ENCODE peak calls at places on chromosomes 5 and 9, in seven cellular contexts. C is AG04449, D is prostate gland, U is fibroblast of pulmonary artery, W is H7, P is AG09309, E is neural progenitor cell. L is an unnamed sample.

GRCh38 chr9:124465736-124466135 is 15.5 kb downstream of the ADGRD2 start:
- DNase-seq in C (no peak), D (no peak), U (no peak), W (peak; percentile 46), P (no peak), E (no peak), L (no peak)

GRCh38 chr9:130857864-130858730 is 23.0 kb downstream of the ABL1 start:
- DNase-seq in C (peak; percentile 96), D (no peak), U (peak; percentile 91), W (no peak), P (peak; percentile 67), E (no peak), L (peak; percentile 89)

GRCh38 chr9:137045294-137046093 is 483 bp downstream of the NPDC1 start:
- DNase-seq in C (no peak), D (no peak), U (peak; percentile 37), W (peak; percentile 89), P (no peak), E (peak; percentile 76), L (no peak)

GRCh38 chr9:37911271-37911681 is 7.3 kb upstream of the SLC25A51 start:
- DNase-seq in C (no peak), D (no peak), U (peak; percentile 24), W (peak; percentile 23), P (no peak), E (no peak), L (no peak)

GRCh38 chr9:36486933-36487481 is 85.7 kb upstream of the MELK start:
- DNase-seq in C (no peak), D (peak; percentile 11), U (peak; percentile 21), W (peak; percentile 76), P (no peak), E (peak; percentile 63), L (no peak)

GRCh38 chr5:178671745-178672144 is 44.9 kb upstream of the CLK4 start:
- DNase-seq in C (no peak), D (no peak), U (no peak), W (no peak), P (no peak), E (peak; percentile 32), L (no peak)

GRCh38 chr5:99773290-99773689 is 761.9 kb upstream of the FAM174A start:
- DNase-seq in C (no peak), D (no peak), U (no peak), W (no peak), P (no peak), E (no peak), L (no peak)

GRCh38 chr5:82164109-82164956 is 113.8 kb downstream of the RPS23 start:
- DNase-seq in C (no peak), D (no peak), U (peak; percentile 79), W (no peak), P (no peak), E (no peak), L (peak; percentile 69)

GRCh38 chr5:69414885-69415583 is at the start of gene MARVELD2:
- DNase-seq in C (no peak), D (peak; percentile 96), U (peak; percentile 31), W (peak; percentile 97), P (no peak), E (peak; percentile 90), L (peak; percentile 3)

GRCh38 chr5:133888625-133888991 is 79.8 kb downstream of the C5orf15 start:
- DNase-seq in C (no peak), D (no peak), U (no peak), W (no peak), P (no peak), E (no peak), L (no peak)

GRCh38 chr5:132455614-132456115 is 34.9 kb downstream of the IRF1 start:
- DNase-seq in C (no peak), D (no peak), U (no peak), W (peak; percentile 69), P (no peak), E (no peak), L (no peak)

GRCh38 chr9:121691890-121692289 is 40.5 kb downstream of the DAB2IP start:
- DNase-seq in C (no peak), D (no peak), U (no peak), W (no peak), P (no peak), E (no peak), L (no peak)

GRCh38 chr5:154191467-154192261 is 1.1 kb downstream of the GALNT10 start:
- DNase-seq in C (no peak), D (no peak), U (peak; percentile 58), W (no peak), P (no peak), E (no peak), L (no peak)
- H3K4me3 ChIP-seq in C (peak overlapping the region; percentile 84), D (no peak overlapping the region), U (peak overlapping the region; percentile 64), W (no peak overlapping the region), P (peak overlapping the region; percentile 72), E (no peak overlapping the region), L (peak overlapping the region; percentile 77)

GRCh38 chr5:113487411-113487778 is 858 bp downstream of the MCC start:
- DNase-seq in C (no peak), D (peak; percentile 43), U (peak; percentile 30), W (peak; percentile 75), P (no peak), E (peak; percentile 42), L (no peak)

GRCh38 chr5:113489299-113489698 is 1.0 kb upstream of the MCC start:
- DNase-seq in C (peak; percentile 95), D (peak; percentile 71), U (peak; percentile 98), W (no peak), P (peak; percentile 97), E (no peak), L (peak; percentile 99)

GRCh38 chr5:113490317-113490716 is 2.1 kb upstream of the MCC start:
- DNase-seq in C (no peak), D (no peak), U (no peak), W (no peak), P (no peak), E (no peak), L (no peak)

GRCh38 chr5:113488645-113489184 is 462 bp upstream of the MCC start:
- DNase-seq in C (no peak), D (no peak), U (peak; percentile 8), W (no peak), P (no peak), E (no peak), L (no peak)

GRCh38 chr5:113487779-113488644 is at the start of gene MCC:
- DNase-seq in C (peak; percentile 71), D (peak; percentile 84), U (peak; percentile 92), W (peak; percentile 91), P (peak; percentile 70), E (peak; percentile 93), L (peak; percentile 81)
- H3K4me3 ChIP-seq in C (peak within 1 kb of the TSS; percentile 86), D (peak within 1 kb of the TSS; percentile 54), U (peak within 1 kb of the TSS; percentile 85), W (peak within 1 kb of the TSS; percentile 72), P (peak within 1 kb of the TSS; percentile 78), E (peak within 1 kb of the TSS; percentile 76), L (peak within 1 kb of the TSS; percentile 90)

GRCh38 chr9:113580954-113581311 is 117.4 kb downstream of the RGS3 start:
- DNase-seq in C (no peak), D (no peak), U (no peak), W (no peak), P (no peak), E (no peak), L (no peak)
- H3K4me3 ChIP-seq in C (no peak overlapping the region), D (no peak overlapping the region), U (no peak overlapping the region), W (no peak overlapping the region), P (no peak overlapping the region), E (no peak overlapping the region), L (no peak overlapping the region)

GRCh38 chr5:125100342-125100741 is 353.9 kb upstream of the ZNF608 start:
- DNase-seq in C (no peak), D (no peak), U (no peak), W (no peak), P (no peak), E (no peak), L (no peak)
- H3K4me3 ChIP-seq in C (no peak overlapping the region), D (no peak overlapping the region), U (no peak overlapping the region), W (no peak overlapping the region), P (no peak overlapping the region), E (no peak overlapping the region), L (no peak overlapping the region)

DNA sequence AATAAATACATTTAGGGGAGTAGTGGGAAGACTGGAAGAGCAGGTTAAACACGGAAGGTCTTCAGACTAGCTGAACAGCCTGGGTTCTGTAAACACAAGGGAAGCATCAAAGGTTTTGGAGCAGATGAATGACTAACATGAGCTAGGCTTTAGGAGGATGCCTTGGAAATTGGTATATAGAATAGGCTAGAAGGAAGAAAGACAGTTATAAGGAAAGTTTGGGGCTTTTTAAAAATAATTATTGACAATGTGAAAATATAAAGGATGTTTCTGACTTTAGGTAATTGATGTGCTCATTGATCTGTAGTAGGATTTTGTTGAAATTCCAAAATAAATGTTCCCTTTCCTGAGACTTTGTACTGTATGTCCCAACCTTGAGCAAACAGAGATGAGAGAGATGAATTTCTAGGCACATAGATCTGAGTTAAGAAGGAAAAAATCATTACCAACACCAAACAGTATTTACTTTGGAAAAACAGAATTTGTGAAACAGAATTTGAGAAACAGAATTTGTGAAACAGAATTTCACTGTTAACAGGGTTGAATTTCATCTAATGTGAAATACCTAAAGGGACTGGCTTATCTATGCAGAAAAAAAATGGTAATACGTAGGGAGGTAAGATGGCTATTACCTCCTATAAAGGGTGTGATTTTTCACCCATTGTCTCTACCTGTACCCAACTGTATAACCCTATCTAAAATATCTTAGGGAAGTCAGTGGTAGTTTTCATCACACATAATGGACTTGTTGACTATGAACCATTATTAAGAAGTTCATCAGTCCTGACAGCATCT is 28.8 kb downstream of the SKP2 start:
- DNase-seq in C (no peak), D (peak; percentile 63), U (no peak), W (no peak), P (no peak), E (no peak), L (no peak)
- H3K4me3 ChIP-seq in C (no peak overlapping the region), D (no peak overlapping the region), U (no peak overlapping the region), W (no peak overlapping the region), P (no peak overlapping the region), E (no peak overlapping the region), L (no peak overlapping the region)

GRCh38 chr5:177427211-177427822 is 841 bp downstream of the GRK6 start:
- DNase-seq in C (no peak), D (peak; percentile 29), U (no peak), W (no peak), P (no peak), E (peak; percentile 30), L (no peak)

GRCh38 chr5:177427919-177428573 is 1.6 kb downstream of the GRK6 start:
- DNase-seq in C (no peak), D (no peak), U (no peak), W (no peak), P (no peak), E (no peak), L (no peak)

GRCh38 chr5:177425801-177426565 is 493 bp upstream of the GRK6 start:
- DNase-seq in C (peak; percentile 100), D (peak; percentile 100), U (peak; percentile 100), W (peak; percentile 99), P (peak; percentile 100), E (peak; percentile 100), L (peak; percentile 100)

GRCh38 chr5:177425196-177425800 is 1.2 kb upstream of the GRK6 start:
- DNase-seq in C (no peak), D (peak; percentile 31), U (no peak), W (no peak), P (no peak), E (no peak), L (no peak)

GRCh38 chr5:177426566-177427210 is at the start of gene GRK6:
- DNase-seq in C (no peak), D (peak; percentile 21), U (no peak), W (peak; percentile 100), P (no peak), E (no peak), L (no peak)
- H3K4me3 ChIP-seq in C (peak within 1 kb of the TSS; percentile 74), D (peak within 1 kb of the TSS; percentile 90), U (peak within 1 kb of the TSS; percentile 72), W (peak within 1 kb of the TSS; percentile 96), P (peak within 1 kb of the TSS; percentile 86), E (peak within 1 kb of the TSS; percentile 95), L (peak within 1 kb of the TSS; percentile 75)

GRCh38 chr9:123321874-123322770 is 33.9 kb upstream of the CRB2 start:
- DNase-seq in C (no peak), D (no peak), U (no peak), W (no peak), P (no peak), E (no peak), L (no peak)
- H3K4me3 ChIP-seq in C (no peak overlapping the region), D (no peak overlapping the region), U (no peak overlapping the region), W (no peak overlapping the region), P (no peak overlapping the region), E (no peak overlapping the region), L (no peak overlapping the region)

L was measured in astrocyte of the cerebellum.